ENCODE peak calls at places on chromosomes 7 and 10, in nine cellular contexts. One of them, this sample, is unnamed. For H3K4me1, the result is how much of the 10 kb centered on the place peaks cover.

GRCh38 chr10:98295907-98296306 is 27.9 kb upstream of the LOXL4 start:
- DNase-seq in A549: no peak
- DNase-seq in HAP-1: no peak
- DNase-seq in fibroblast of lung: peak
- DNase-seq in uterus: no peak
- DNase-seq in mesendoderm: peak
- DNase-seq in OCI-LY7: no peak
- DNase-seq in tibial artery: no peak
- DNase-seq in aorta: no peak
- DNase-seq in this sample: no peak

GRCh38 chr7:107179326-107180163 is 10.7 kb downstream of the HBP1 start:
- DNase-seq in tibial artery: no peak
- DNase-seq in HAP-1: no peak
- DNase-seq in fibroblast of lung: peak
- DNase-seq in OCI-LY7: no peak
- DNase-seq in aorta: no peak
- DNase-seq in uterus: no peak
- DNase-seq in A549: peak
- DNase-seq in mesendoderm: no peak
- DNase-seq in this sample: no peak

GRCh38 chr7:116598278-116598677 is 73.4 kb downstream of the CAV1 start:
- DNase-seq in mesendoderm: peak
- DNase-seq in fibroblast of lung: no peak
- DNase-seq in tibial artery: no peak
- DNase-seq in aorta: no peak
- DNase-seq in OCI-LY7: no peak
- DNase-seq in uterus: no peak
- DNase-seq in A549: no peak
- DNase-seq in HAP-1: no peak
- DNase-seq in this sample: no peak

GRCh38 chr7:27921081-27921836 is 181.3 kb downstream of the TAX1BP1 start:
- DNase-seq in tibial artery: no peak
- DNase-seq in HAP-1: peak
- DNase-seq in mesendoderm: peak
- DNase-seq in fibroblast of lung: peak
- DNase-seq in uterus: peak
- DNase-seq in OCI-LY7: peak
- DNase-seq in A549: peak
- DNase-seq in aorta: no peak
- DNase-seq in this sample: no peak

GRCh38 chr10:89118091-89118490 is 89.0 kb downstream of the CH25H start:
- DNase-seq in tibial artery: no peak
- DNase-seq in fibroblast of lung: peak
- DNase-seq in uterus: no peak
- DNase-seq in HAP-1: no peak
- DNase-seq in A549: no peak
- DNase-seq in mesendoderm: no peak
- DNase-seq in OCI-LY7: no peak
- DNase-seq in aorta: no peak
- DNase-seq in this sample: no peak

GRCh38 chr7:100022621-100023020 is 7.2 kb downstream of the ZKSCAN1 start:
- DNase-seq in uterus: no peak
- DNase-seq in HAP-1: no peak
- DNase-seq in A549: no peak
- DNase-seq in mesendoderm: no peak
- DNase-seq in aorta: no peak
- DNase-seq in fibroblast of lung: no peak
- DNase-seq in OCI-LY7: no peak
- DNase-seq in tibial artery: peak
- DNase-seq in this sample: no peak

GRCh38 chr10:11014671-11015141 is 3.0 kb upstream of the CELF2 start:
- DNase-seq in mesendoderm: no peak
- DNase-seq in uterus: no peak
- DNase-seq in HAP-1: no peak
- DNase-seq in aorta: no peak
- DNase-seq in OCI-LY7: no peak
- DNase-seq in fibroblast of lung: no peak
- DNase-seq in A549: no peak
- DNase-seq in tibial artery: no peak
- DNase-seq in this sample: no peak

GRCh38 chr7:76066716-76067503 is 19.0 kb downstream of the MDH2 start:
- DNase-seq in uterus: no peak
- DNase-seq in mesendoderm: no peak
- DNase-seq in aorta: no peak
- DNase-seq in fibroblast of lung: no peak
- DNase-seq in tibial artery: no peak
- DNase-seq in A549: no peak
- DNase-seq in OCI-LY7: no peak
- DNase-seq in HAP-1: no peak
- DNase-seq in this sample: no peak

GRCh38 chr10:129967579-129968019 is 3.5 kb upstream of the EBF3 start:
- DNase-seq in HAP-1: no peak
- DNase-seq in tibial artery: peak
- DNase-seq in OCI-LY7: no peak
- DNase-seq in uterus: no peak
- DNase-seq in fibroblast of lung: no peak
- DNase-seq in mesendoderm: no peak
- DNase-seq in A549: no peak
- DNase-seq in aorta: no peak
- DNase-seq in this sample: no peak

GRCh38 chr10:129968020-129968861 is 4.2 kb upstream of the EBF3 start:
- DNase-seq in aorta: peak
- DNase-seq in OCI-LY7: no peak
- DNase-seq in fibroblast of lung: no peak
- DNase-seq in HAP-1: no peak
- DNase-seq in tibial artery: peak
- DNase-seq in uterus: no peak
- DNase-seq in mesendoderm: no peak
- DNase-seq in A549: no peak
- DNase-seq in this sample: no peak

GRCh38 chr10:129965940-129966339 is 1.9 kb upstream of the EBF3 start:
- DNase-seq in mesendoderm: no peak
- DNase-seq in HAP-1: no peak
- DNase-seq in uterus: no peak
- DNase-seq in aorta: no peak
- DNase-seq in A549: no peak
- DNase-seq in fibroblast of lung: no peak
- DNase-seq in OCI-LY7: no peak
- DNase-seq in tibial artery: no peak
- DNase-seq in this sample: no peak

GRCh38 chr10:129966370-129966769 is 2.3 kb upstream of the EBF3 start:
- DNase-seq in OCI-LY7: no peak
- DNase-seq in HAP-1: no peak
- DNase-seq in A549: no peak
- DNase-seq in mesendoderm: no peak
- DNase-seq in uterus: no peak
- DNase-seq in aorta: no peak
- DNase-seq in fibroblast of lung: no peak
- DNase-seq in tibial artery: no peak
- DNase-seq in this sample: no peak

DNA sequence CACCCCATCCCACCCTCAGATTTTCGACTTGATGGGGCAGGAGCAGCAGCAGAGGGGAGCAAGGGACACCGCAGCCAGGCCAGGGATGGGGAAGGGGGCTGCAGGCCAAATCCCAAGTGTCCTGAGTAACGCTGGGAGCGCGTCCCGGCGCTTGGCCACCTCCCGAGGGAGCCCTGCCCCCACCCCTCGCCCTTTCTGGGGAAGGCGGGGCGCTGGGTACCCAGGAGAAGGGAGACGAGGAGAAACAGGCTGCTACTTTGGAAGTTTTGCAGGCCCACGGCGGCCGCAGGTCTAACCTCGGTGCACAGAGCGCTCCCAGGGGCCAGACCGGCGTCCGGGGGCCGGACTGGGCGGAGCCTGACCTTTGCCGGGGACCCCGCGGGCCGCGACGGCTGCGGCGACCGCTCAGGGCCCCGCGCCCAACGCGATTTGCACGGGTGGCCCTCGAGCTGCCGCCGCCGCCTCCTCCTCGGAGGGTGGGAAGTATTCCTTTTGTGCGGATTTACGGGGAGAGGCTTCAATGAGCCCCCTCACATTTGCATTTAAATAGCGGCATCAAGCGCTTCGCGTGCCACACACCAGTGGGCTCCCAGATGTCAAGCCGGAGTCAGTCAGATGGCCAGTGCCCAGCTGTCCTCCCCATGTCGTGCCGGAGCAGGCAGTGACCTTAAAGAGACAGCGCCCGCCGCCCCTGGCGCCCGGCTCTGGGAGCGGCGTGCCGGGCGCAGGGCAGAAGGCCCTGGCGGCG is 2.9 kb upstream of the EBF3 start:
- DNase-seq in OCI-LY7: no peak
- DNase-seq in aorta: peak
- DNase-seq in fibroblast of lung: no peak
- DNase-seq in mesendoderm: no peak
- DNase-seq in HAP-1: peak
- DNase-seq in A549: no peak
- DNase-seq in uterus: no peak
- DNase-seq in tibial artery: peak
- DNase-seq in this sample: no peak
- H3K4me1 ChIP-seq in OCI-LY7: under half
- H3K4me1 ChIP-seq in aorta: under half
- H3K4me1 ChIP-seq in fibroblast of lung: under half
- H3K4me1 ChIP-seq in mesendoderm: under half
- H3K4me1 ChIP-seq in HAP-1: under half
- H3K4me1 ChIP-seq in A549: under half
- H3K4me1 ChIP-seq in uterus: under half
- H3K4me1 ChIP-seq in tibial artery: under half
- H3K4me1 ChIP-seq in this sample: under half

GRCh38 chr10:15201589-15202300 is 33.3 kb upstream of the NMT2 start:
- DNase-seq in OCI-LY7: no peak
- DNase-seq in aorta: no peak
- DNase-seq in fibroblast of lung: peak
- DNase-seq in uterus: no peak
- DNase-seq in tibial artery: no peak
- DNase-seq in mesendoderm: no peak
- DNase-seq in A549: peak
- DNase-seq in HAP-1: no peak
- DNase-seq in this sample: no peak
- H3K4me1 ChIP-seq in OCI-LY7: under half
- H3K4me1 ChIP-seq in aorta: under half
- H3K4me1 ChIP-seq in fibroblast of lung: under half
- H3K4me1 ChIP-seq in uterus: under half
- H3K4me1 ChIP-seq in tibial artery: under half
- H3K4me1 ChIP-seq in mesendoderm: under half
- H3K4me1 ChIP-seq in A549: under half
- H3K4me1 ChIP-seq in HAP-1: under half
- H3K4me1 ChIP-seq in this sample: under half

DNA sequence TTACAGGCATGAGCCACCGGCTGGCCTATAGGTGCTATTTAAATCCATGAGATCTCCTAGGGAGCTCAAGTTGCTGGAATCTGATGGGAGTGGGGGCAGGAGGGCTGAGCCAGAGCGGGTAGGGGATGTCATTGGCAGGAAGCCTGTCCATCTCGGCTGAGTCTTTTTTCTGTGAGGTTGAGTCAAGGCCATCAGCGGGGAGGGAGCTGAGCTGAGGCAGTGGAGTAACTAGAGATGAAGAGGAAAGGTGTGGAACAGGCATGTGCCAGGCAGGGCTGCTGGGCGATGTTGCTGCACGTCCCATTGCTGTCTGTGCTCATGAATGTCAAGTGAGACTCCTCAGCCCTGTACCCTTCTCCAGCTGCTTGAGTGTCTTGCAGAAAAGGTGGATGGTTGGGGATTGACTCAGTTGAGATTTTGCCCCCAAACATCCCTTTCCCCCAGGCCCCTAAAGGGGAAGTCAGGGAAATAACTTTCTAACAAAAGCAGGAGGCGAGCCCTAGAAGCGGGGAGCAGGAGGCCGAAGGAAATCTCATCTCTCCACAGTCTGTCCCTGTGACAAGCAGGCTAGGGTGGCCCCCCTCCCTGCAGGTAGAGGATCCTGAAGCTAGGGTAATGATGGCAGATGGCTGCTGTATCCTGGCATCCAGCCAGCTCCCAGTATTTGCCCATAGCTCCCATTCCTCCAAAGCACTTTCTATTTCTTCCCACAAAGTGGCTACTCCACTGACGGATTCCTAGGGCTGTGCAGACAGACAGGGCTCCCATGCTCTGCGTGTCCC is 5.4 kb downstream of the ATP6V1F start:
- DNase-seq in fibroblast of lung: peak
- DNase-seq in aorta: no peak
- DNase-seq in uterus: no peak
- DNase-seq in OCI-LY7: no peak
- DNase-seq in mesendoderm: peak
- DNase-seq in tibial artery: no peak
- DNase-seq in A549: no peak
- DNase-seq in HAP-1: no peak
- DNase-seq in this sample: no peak
- H3K4me1 ChIP-seq in fibroblast of lung: under half
- H3K4me1 ChIP-seq in aorta: under half
- H3K4me1 ChIP-seq in uterus: under half
- H3K4me1 ChIP-seq in OCI-LY7: under half
- H3K4me1 ChIP-seq in mesendoderm: under half
- H3K4me1 ChIP-seq in tibial artery: under half
- H3K4me1 ChIP-seq in A549: under half
- H3K4me1 ChIP-seq in HAP-1: under half
- H3K4me1 ChIP-seq in this sample: under half

GRCh38 chr10:96720422-96721206 is at the start of gene PIK3AP1:
- DNase-seq in tibial artery: peak
- DNase-seq in uterus: no peak
- DNase-seq in mesendoderm: peak
- DNase-seq in OCI-LY7: peak
- DNase-seq in A549: peak
- DNase-seq in aorta: peak
- DNase-seq in fibroblast of lung: no peak
- DNase-seq in HAP-1: peak
- DNase-seq in this sample: no peak

GRCh38 chr10:96719850-96720421 is 378 bp downstream of the PIK3AP1 start:
- DNase-seq in OCI-LY7: peak
- DNase-seq in uterus: no peak
- DNase-seq in HAP-1: peak
- DNase-seq in tibial artery: peak
- DNase-seq in A549: peak
- DNase-seq in mesendoderm: peak
- DNase-seq in aorta: peak
- DNase-seq in fibroblast of lung: peak
- DNase-seq in this sample: no peak

GRCh38 chr10:96718304-96718990 is 1.9 kb downstream of the PIK3AP1 start:
- DNase-seq in OCI-LY7: peak
- DNase-seq in aorta: peak
- DNase-seq in A549: no peak
- DNase-seq in uterus: no peak
- DNase-seq in fibroblast of lung: no peak
- DNase-seq in tibial artery: no peak
- DNase-seq in HAP-1: no peak
- DNase-seq in mesendoderm: no peak
- DNase-seq in this sample: no peak

GRCh38 chr10:96719205-96719604 is 1.1 kb downstream of the PIK3AP1 start:
- DNase-seq in OCI-LY7: peak
- DNase-seq in HAP-1: no peak
- DNase-seq in fibroblast of lung: no peak
- DNase-seq in aorta: no peak
- DNase-seq in A549: no peak
- DNase-seq in uterus: no peak
- DNase-seq in mesendoderm: peak
- DNase-seq in tibial artery: no peak
- DNase-seq in this sample: no peak

DNA sequence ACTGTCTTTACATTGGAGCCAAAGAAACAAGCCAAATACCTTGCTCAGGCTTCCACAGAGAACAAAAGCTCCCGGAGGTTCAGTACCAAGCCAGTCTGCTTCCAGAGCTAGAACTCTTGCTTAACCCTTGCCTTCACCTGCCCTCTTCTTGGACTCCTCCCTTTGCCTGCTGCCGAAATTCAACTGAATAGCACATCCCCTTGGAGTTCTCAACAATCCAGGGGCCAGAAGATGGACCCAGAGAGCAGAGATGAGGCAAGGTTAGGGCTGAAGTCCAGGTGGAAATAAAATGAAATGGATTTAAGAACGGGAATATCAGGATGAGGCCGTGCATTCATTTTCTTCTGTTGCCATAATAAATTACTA is 876 bp upstream of the PIK3AP1 start:
- DNase-seq in tibial artery: no peak
- DNase-seq in uterus: no peak
- DNase-seq in OCI-LY7: no peak
- DNase-seq in A549: no peak
- DNase-seq in HAP-1: no peak
- DNase-seq in mesendoderm: peak
- DNase-seq in fibroblast of lung: no peak
- DNase-seq in aorta: no peak
- DNase-seq in this sample: no peak
- H3K4me1 ChIP-seq in tibial artery: under half
- H3K4me1 ChIP-seq in uterus: under half
- H3K4me1 ChIP-seq in OCI-LY7: half or more
- H3K4me1 ChIP-seq in A549: under half
- H3K4me1 ChIP-seq in HAP-1: under half
- H3K4me1 ChIP-seq in mesendoderm: under half
- H3K4me1 ChIP-seq in fibroblast of lung: under half
- H3K4me1 ChIP-seq in aorta: under half
- H3K4me1 ChIP-seq in this sample: under half